ENCODE peak calls at places on chromosomes 3 and 15, in six cellular contexts. O is GM19239, M is heart right ventricle, Q is GDM1, R is hepatic stellate cell, V is KBM-7. S is an unnamed sample.

GRCh38 chr3:58998476-58999117 is 51.2 kb downstream of the CFAP20DC start:
- DNase-seq in O (no peak), M (no peak), Q (no peak), R (peak), V (no peak), S (no peak)

GRCh38 chr3:13569201-13569600 is 20.3 kb downstream of the FBLN2 start:
- DNase-seq in O (no peak), M (no peak), Q (no peak), R (no peak), V (no peak), S (no peak)

GRCh38 chr3:115903843-115904242 is 280.5 kb downstream of the GAP43 start:
- DNase-seq in O (no peak), M (no peak), Q (no peak), R (no peak), V (no peak), S (no peak)

GRCh38 chr3:176776622-176777021 is 420.7 kb downstream of the TBL1XR1 start:
- DNase-seq in O (no peak), M (no peak), Q (no peak), R (no peak), V (no peak), S (peak)

GRCh38 chr15:98025237-98025636 is 64.7 kb downstream of the ARRDC4 start:
- DNase-seq in O (no peak), M (no peak), Q (no peak), R (no peak), V (no peak), S (no peak)

GRCh38 chr15:72599855-72600464 is 54.5 kb upstream of the GOLGA6B start:
- DNase-seq in O (peak), M (peak), Q (no peak), R (peak), V (peak), S (peak)

GRCh38 chr3:107962015-107962414 is 128.8 kb downstream of the CD47 start:
- DNase-seq in O (no peak), M (no peak), Q (no peak), R (no peak), V (no peak), S (no peak)

GRCh38 chr3:41575754-41576153 is 376.4 kb downstream of the CTNNB1 start:
- DNase-seq in O (no peak), M (peak), Q (no peak), R (no peak), V (no peak), S (no peak)

GRCh38 chr3:196414469-196414868 is 17.8 kb downstream of the UBXN7 start:
- DNase-seq in O (no peak), M (no peak), Q (no peak), R (no peak), V (no peak), S (no peak)

GRCh38 chr3:101865751-101866509 is 16.6 kb downstream of the NFKBIZ start:
- DNase-seq in O (no peak), M (no peak), Q (no peak), R (no peak), V (no peak), S (no peak)

GRCh38 chr3:14871456-14872200 is 52.9 kb downstream of the FGD5 start:
- DNase-seq in O (no peak), M (no peak), Q (no peak), R (no peak), V (no peak), S (no peak)

GRCh38 chr3:104939196-104939595 is 427.5 kb upstream of the ALCAM start:
- DNase-seq in O (no peak), M (no peak), Q (no peak), R (no peak), V (no peak), S (no peak)

GRCh38 chr3:51519848-51520247 is 18.7 kb upstream of the RAD54L2 start:
- DNase-seq in O (no peak), M (no peak), Q (no peak), R (no peak), V (no peak), S (no peak)

GRCh38 chr3:157626817-157627216 is 123.6 kb upstream of the VEPH1 start:
- DNase-seq in O (no peak), M (no peak), Q (no peak), R (no peak), V (no peak), S (no peak)

GRCh38 chr3:16455946-16456345 is 57.6 kb downstream of the RFTN1 start:
- DNase-seq in O (no peak), M (no peak), Q (no peak), R (no peak), V (no peak), S (no peak)

S was measured in NCI-H748 treated with DMSO at 0.1 percent for 48 hours.